ENCODE peak calls at places on chromosomes 13 and 19, in seven cellular contexts. J is psoas muscle, U is heart left ventricle, I is IMR-90, N is suprapubic skin, K is heart right ventricle, W is H1. A is an unnamed sample. For H3K4me1, the result is how much of the 10 kb centered on the place peaks cover.

GRCh38 chr13:46795321-46795720 is 1.6 kb downstream of the ESD start:
- DNase-seq in U (no peak), I (no peak), N (no peak), K (no peak), W (no peak), J (no peak), A (no peak)

GRCh38 chr19:5246554-5247155 is 94.0 kb downstream of the PTPRS start:
- DNase-seq in I (no peak), U (no peak), W (no peak), J (no peak), N (no peak), K (no peak), A (no peak)

GRCh38 chr13:32409561-32410440 is 18.1 kb downstream of the N4BP2L1 start:
- DNase-seq in W (peak), J (peak), K (peak), N (no peak), U (peak), I (peak), A (no peak)

GRCh38 chr13:92224825-92225224 is 826.4 kb downstream of the GPC5 start:
- DNase-seq in K (no peak), J (no peak), I (no peak), N (no peak), U (no peak), W (no peak), A (no peak)

GRCh38 chr13:49953560-49953959 is 17.4 kb upstream of the SPRYD7 start:
- DNase-seq in U (no peak), J (no peak), I (no peak), W (no peak), N (no peak), K (no peak), A (no peak)

GRCh38 chr19:15469513-15470297 is 5.4 kb upstream of the RASAL3 start:
- DNase-seq in J (peak), I (no peak), K (no peak), W (peak), N (no peak), U (no peak), A (no peak)

GRCh38 chr13:80217614-80218456 is 123.1 kb downstream of the SPRY2 start:
- DNase-seq in N (no peak), W (no peak), K (no peak), I (peak), U (no peak), J (no peak), A (no peak)

GRCh38 chr19:38422405-38422804 is 3.6 kb downstream of the RASGRP4 start:
- DNase-seq in I (no peak), K (no peak), U (no peak), N (no peak), W (no peak), J (no peak), A (no peak)

GRCh38 chr19:11138659-11139526 is 16.7 kb downstream of the SPC24 start:
- DNase-seq in I (peak), N (peak), J (peak), K (peak), W (peak), U (peak), A (peak)

GRCh38 chr19:11140896-11141295 is 14.7 kb downstream of the SPC24 start:
- DNase-seq in I (no peak), W (no peak), J (no peak), K (no peak), N (no peak), U (no peak), A (no peak)

GRCh38 chr19:11136400-11137101 is 19.0 kb downstream of the SPC24 start:
- DNase-seq in W (no peak), J (no peak), U (no peak), K (no peak), I (no peak), N (no peak), A (no peak)

GRCh38 chr19:11141937-11142527 is 13.6 kb downstream of the SPC24 start:
- DNase-seq in J (no peak), N (no peak), U (no peak), W (peak), I (no peak), K (no peak), A (no peak)

GRCh38 chr19:11137542-11138384 is 17.8 kb downstream of the SPC24 start:
- DNase-seq in K (peak), W (peak), J (peak), U (peak), I (peak), N (peak), A (peak)
- H3K4me1 ChIP-seq in K (half or more), W (under half), J (under half), U (under half), I (under half), N (under half), A (under half)

DNA sequence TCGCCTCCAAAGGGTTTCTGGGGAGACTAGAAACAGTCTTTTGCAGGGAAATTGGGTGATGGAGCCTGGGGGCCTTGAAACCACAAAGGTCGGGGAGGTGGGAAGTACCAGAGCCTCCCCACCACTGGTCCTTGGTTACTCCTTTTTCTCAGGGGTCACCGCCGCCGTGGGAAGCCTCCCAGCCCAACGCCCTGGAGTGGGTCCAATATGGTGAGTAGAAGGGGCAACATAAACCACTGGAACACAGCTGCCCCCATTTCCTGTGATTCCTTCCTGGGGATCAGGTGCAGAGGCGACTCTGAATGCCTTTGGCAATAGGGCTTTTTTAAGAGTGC is 5.8 kb downstream of the PGLYRP1 start:
- DNase-seq in U (no peak), N (no peak), W (no peak), K (no peak), I (no peak), J (no peak), A (peak)
- TF ChIP-seq CTCF in U (no peak), N (no peak), W (no peak), K (peak), I (no peak), J (no peak), A (no peak)

GRCh38 chr13:75685239-75685697 is 49.1 kb downstream of the LMO7 start:
- DNase-seq in I (peak), U (no peak), W (no peak), N (no peak), J (no peak), K (no peak), A (no peak)

GRCh38 chr13:75675421-75675820 is 39.3 kb downstream of the LMO7 start:
- DNase-seq in U (no peak), W (no peak), K (no peak), I (peak), N (no peak), J (no peak), A (no peak)

GRCh38 chr13:75679459-75679858 is 43.3 kb downstream of the LMO7 start:
- DNase-seq in K (no peak), W (no peak), I (no peak), U (no peak), J (no peak), N (no peak), A (no peak)
- H3K4me1 ChIP-seq in K (under half), W (under half), I (under half), U (under half), J (under half), N (under half), A (under half)

GRCh38 chr19:30206187-30206586 is 166.0 kb upstream of the ZNF536 start:
- DNase-seq in U (no peak), J (no peak), N (no peak), K (no peak), W (peak), I (no peak), A (no peak)

GRCh38 chr19:30207357-30207756 is 164.8 kb upstream of the ZNF536 start:
- DNase-seq in K (no peak), I (no peak), U (no peak), N (no peak), W (peak), J (no peak), A (no peak)

GRCh38 chr19:30204721-30205120 is 167.5 kb upstream of the ZNF536 start:
- DNase-seq in K (no peak), N (no peak), J (no peak), U (no peak), W (peak), I (no peak), A (no peak)

DNA sequence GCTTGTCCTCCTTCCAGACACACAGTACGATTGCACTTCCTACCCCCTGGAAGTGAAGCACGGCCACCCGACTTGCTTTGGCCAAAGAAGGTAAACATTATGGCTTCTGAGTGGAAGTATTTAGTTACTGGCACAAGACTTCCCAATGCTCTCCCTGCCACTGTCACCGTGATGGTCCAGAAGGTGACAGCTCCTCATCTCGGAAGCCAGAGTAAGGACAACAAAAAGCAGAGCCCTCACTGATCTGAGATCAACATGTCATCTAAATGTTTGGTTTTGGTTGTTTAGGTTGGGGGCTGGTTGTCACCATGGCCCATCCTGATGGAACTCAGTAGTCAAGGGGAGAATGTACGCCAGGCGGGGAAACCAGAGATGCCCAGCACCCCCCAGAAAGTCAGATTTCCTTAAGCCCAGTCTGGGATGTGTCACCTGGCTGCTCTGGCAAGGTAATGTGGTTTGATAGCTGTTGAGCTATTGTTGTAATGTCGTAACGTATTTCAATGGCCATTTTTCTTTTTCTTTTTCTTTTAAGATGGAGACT is 170.1 kb upstream of the ZNF536 start:
- DNase-seq in J (no peak), W (peak), N (no peak), U (no peak), K (no peak), I (no peak), A (no peak)
- TF ChIP-seq CTCF in J (no peak), W (no peak), N (no peak), U (no peak), K (no peak), I (no peak), A (no peak)

GRCh38 chr13:44904982-44905381 is 84.3 kb downstream of the NUFIP1 start:
- DNase-seq in W (no peak), I (peak), J (peak), N (peak), U (peak), K (peak), A (peak)
- H3K4me1 ChIP-seq in W (under half), I (under half), J (under half), N (under half), U (under half), K (under half), A (under half)

GRCh38 chr19:56764296-56764695 is 76.2 kb downstream of the PEG3 start:
- DNase-seq in U (no peak), N (no peak), W (no peak), J (no peak), K (no peak), I (no peak), A (no peak)
- TF ChIP-seq CTCF in U (no peak), N (no peak), W (no peak), J (no peak), K (no peak), I (no peak), A (no peak)

GRCh38 chr13:114123876-114124275 is 8.5 kb downstream of the RASA3 start:
- DNase-seq in I (no peak), J (no peak), W (no peak), N (no peak), K (no peak), U (no peak), A (no peak)
- H3K4me1 ChIP-seq in I (under half), J (half or more), W (under half), N (under half), K (half or more), U (under half), A (under half)

GRCh38 chr19:45638930-45639729 is at the start of gene EML2:
- DNase-seq in N (no peak), K (no peak), J (peak), U (peak), I (no peak), W (peak), A (peak)
- TF ChIP-seq CTCF in N (no peak), K (peak), J (no peak), U (peak), I (no peak), W (no peak), A (no peak)